ENCODE peak calls at places on chromosomes 2 and 18, in eight cellular contexts. One of them, this sample, is unnamed. For H3K4me1, the result is how much of the 10 kb centered on the place peaks cover.

GRCh38 chr2:214410918-214411554 is at the start of gene VWC2L:
- DNase-seq in IMR-90: peak
- DNase-seq in endothelial cell of umbilical vein: peak
- DNase-seq in colonic mucosa: peak
- DNase-seq in HCT116: peak
- DNase-seq in PC-3: peak
- DNase-seq in neuronal stem cell: peak
- DNase-seq in fibroblast of lung: peak
- DNase-seq in this sample: peak

GRCh38 chr18:57959278-57959677 is 84.7 kb upstream of the NEDD4L start:
- DNase-seq in fibroblast of lung: peak
- DNase-seq in neuronal stem cell: peak
- DNase-seq in colonic mucosa: peak
- DNase-seq in PC-3: peak
- DNase-seq in endothelial cell of umbilical vein: peak
- DNase-seq in HCT116: peak
- DNase-seq in IMR-90: peak
- DNase-seq in this sample: peak

GRCh38 chr2:55910077-55910476 is 13.5 kb downstream of the EFEMP1 start:
- DNase-seq in IMR-90: no peak
- DNase-seq in HCT116: no peak
- DNase-seq in fibroblast of lung: no peak
- DNase-seq in PC-3: no peak
- DNase-seq in colonic mucosa: no peak
- DNase-seq in endothelial cell of umbilical vein: no peak
- DNase-seq in neuronal stem cell: no peak
- DNase-seq in this sample: no peak

GRCh38 chr2:206942799-206943478 is 3.6 kb downstream of the CPO start:
- DNase-seq in neuronal stem cell: no peak
- DNase-seq in IMR-90: no peak
- DNase-seq in colonic mucosa: no peak
- DNase-seq in fibroblast of lung: no peak
- DNase-seq in PC-3: no peak
- DNase-seq in HCT116: no peak
- DNase-seq in endothelial cell of umbilical vein: no peak
- DNase-seq in this sample: no peak

GRCh38 chr2:133266926-133267590 is 301.2 kb downstream of the NCKAP5 start:
- DNase-seq in PC-3: peak
- DNase-seq in HCT116: no peak
- DNase-seq in colonic mucosa: no peak
- DNase-seq in IMR-90: no peak
- DNase-seq in neuronal stem cell: peak
- DNase-seq in fibroblast of lung: no peak
- DNase-seq in endothelial cell of umbilical vein: no peak
- DNase-seq in this sample: peak

GRCh38 chr2:217691920-217692666 is 310.7 kb downstream of the TNS1 start:
- DNase-seq in HCT116: no peak
- DNase-seq in colonic mucosa: no peak
- DNase-seq in endothelial cell of umbilical vein: no peak
- DNase-seq in fibroblast of lung: peak
- DNase-seq in PC-3: no peak
- DNase-seq in IMR-90: peak
- DNase-seq in neuronal stem cell: no peak
- DNase-seq in this sample: peak

GRCh38 chr18:25921677-25922421 is 168.6 kb downstream of the SS18 start:
- DNase-seq in neuronal stem cell: no peak
- DNase-seq in PC-3: peak
- DNase-seq in colonic mucosa: peak
- DNase-seq in IMR-90: peak
- DNase-seq in endothelial cell of umbilical vein: peak
- DNase-seq in fibroblast of lung: peak
- DNase-seq in HCT116: peak
- DNase-seq in this sample: peak

GRCh38 chr2:221478106-221478863 is 93.8 kb downstream of the EPHA4 start:
- DNase-seq in fibroblast of lung: no peak
- DNase-seq in colonic mucosa: no peak
- DNase-seq in IMR-90: peak
- DNase-seq in HCT116: no peak
- DNase-seq in PC-3: no peak
- DNase-seq in endothelial cell of umbilical vein: peak
- DNase-seq in neuronal stem cell: no peak
- DNase-seq in this sample: peak

GRCh38 chr2:230942920-230943896 is 18.2 kb upstream of the GPR55 start:
- DNase-seq in colonic mucosa: no peak
- DNase-seq in neuronal stem cell: no peak
- DNase-seq in fibroblast of lung: no peak
- DNase-seq in IMR-90: no peak
- DNase-seq in PC-3: no peak
- DNase-seq in endothelial cell of umbilical vein: no peak
- DNase-seq in HCT116: no peak
- DNase-seq in this sample: no peak

GRCh38 chr2:33344230-33344629 is 132.2 kb upstream of the RASGRP3 start:
- DNase-seq in colonic mucosa: no peak
- DNase-seq in PC-3: no peak
- DNase-seq in IMR-90: no peak
- DNase-seq in neuronal stem cell: no peak
- DNase-seq in HCT116: no peak
- DNase-seq in endothelial cell of umbilical vein: no peak
- DNase-seq in fibroblast of lung: no peak
- DNase-seq in this sample: no peak

GRCh38 chr18:75482880-75483279 is 55.4 kb upstream of the SMIM21 start:
- DNase-seq in PC-3: no peak
- DNase-seq in HCT116: no peak
- DNase-seq in neuronal stem cell: no peak
- DNase-seq in IMR-90: peak
- DNase-seq in endothelial cell of umbilical vein: no peak
- DNase-seq in colonic mucosa: no peak
- DNase-seq in fibroblast of lung: peak
- DNase-seq in this sample: no peak

GRCh38 chr18:55546873-55547704 is 40.9 kb downstream of the TCF4 start:
- DNase-seq in IMR-90: peak
- DNase-seq in endothelial cell of umbilical vein: peak
- DNase-seq in fibroblast of lung: peak
- DNase-seq in HCT116: no peak
- DNase-seq in colonic mucosa: peak
- DNase-seq in PC-3: no peak
- DNase-seq in neuronal stem cell: no peak
- DNase-seq in this sample: peak

GRCh38 chr2:217360781-217361485 is 501.1 kb upstream of the TNP1 start:
- DNase-seq in colonic mucosa: no peak
- DNase-seq in IMR-90: peak
- DNase-seq in neuronal stem cell: no peak
- DNase-seq in fibroblast of lung: peak
- DNase-seq in endothelial cell of umbilical vein: no peak
- DNase-seq in HCT116: no peak
- DNase-seq in PC-3: peak
- DNase-seq in this sample: peak

GRCh38 chr2:33059452-33060156 is 112.9 kb downstream of the LTBP1 start:
- DNase-seq in PC-3: no peak
- DNase-seq in endothelial cell of umbilical vein: no peak
- DNase-seq in colonic mucosa: no peak
- DNase-seq in HCT116: no peak
- DNase-seq in neuronal stem cell: no peak
- DNase-seq in IMR-90: no peak
- DNase-seq in fibroblast of lung: no peak
- DNase-seq in this sample: peak

GRCh38 chr18:41326311-41326710 is 628.7 kb upstream of the PIK3C3 start:
- DNase-seq in endothelial cell of umbilical vein: no peak
- DNase-seq in PC-3: peak
- DNase-seq in colonic mucosa: no peak
- DNase-seq in neuronal stem cell: no peak
- DNase-seq in HCT116: no peak
- DNase-seq in IMR-90: peak
- DNase-seq in fibroblast of lung: peak
- DNase-seq in this sample: peak

DNA sequence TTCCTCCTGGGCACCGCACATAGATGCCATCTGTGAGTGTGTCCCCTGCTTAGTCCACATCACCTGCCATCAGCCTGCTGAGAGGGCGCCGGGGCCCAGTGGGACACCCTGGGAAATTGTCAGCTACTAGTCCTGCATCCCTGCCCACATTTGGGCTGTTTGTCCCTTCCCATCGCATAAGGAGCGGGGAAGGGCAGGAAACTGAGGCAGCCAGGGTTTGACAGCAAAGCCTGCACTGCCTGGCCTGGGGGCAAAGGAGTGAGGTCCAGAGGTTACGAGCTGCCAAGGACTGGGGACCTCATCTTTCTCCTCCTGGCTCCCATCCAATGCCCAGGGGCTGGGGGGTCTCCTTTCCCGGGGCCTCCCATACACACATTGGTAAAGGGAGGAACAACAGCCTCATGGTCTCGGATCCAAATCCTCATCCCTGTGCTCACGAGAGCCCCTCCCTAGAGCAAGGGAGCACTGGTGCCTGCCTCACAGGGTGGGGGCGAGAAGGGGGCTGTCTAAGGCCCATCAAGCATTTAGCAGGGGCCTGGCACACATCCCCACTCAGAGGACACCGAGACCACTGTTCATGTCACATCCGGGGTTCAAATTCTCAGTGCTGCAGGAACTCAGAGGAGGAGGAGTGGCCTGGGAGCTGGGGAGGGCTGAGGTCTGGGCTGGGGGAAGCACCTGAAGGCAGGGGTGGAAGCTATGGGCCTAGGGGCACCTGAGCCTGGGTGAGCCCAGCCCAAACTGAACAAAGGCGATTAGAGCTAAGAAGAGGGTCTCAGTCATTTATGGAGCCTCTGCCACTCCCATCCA is 113.8 kb downstream of the SMAD7 start:
- DNase-seq in PC-3: no peak
- DNase-seq in colonic mucosa: no peak
- DNase-seq in IMR-90: no peak
- DNase-seq in fibroblast of lung: no peak
- DNase-seq in HCT116: no peak
- DNase-seq in neuronal stem cell: no peak
- DNase-seq in endothelial cell of umbilical vein: no peak
- DNase-seq in this sample: no peak
- H3K9ac ChIP-seq in PC-3: no peak
- H3K9ac ChIP-seq in colonic mucosa: no peak
- H3K9ac ChIP-seq in IMR-90: no peak
- H3K9ac ChIP-seq in fibroblast of lung: no peak
- H3K9ac ChIP-seq in HCT116: no peak
- H3K9ac ChIP-seq in neuronal stem cell: peak
- H3K9ac ChIP-seq in endothelial cell of umbilical vein: no peak
- H3K9ac ChIP-seq in this sample: no peak

GRCh38 chr18:47926101-47926850 is 4.2 kb downstream of the SMAD2 start:
- DNase-seq in PC-3: no peak
- DNase-seq in IMR-90: no peak
- DNase-seq in fibroblast of lung: no peak
- DNase-seq in colonic mucosa: no peak
- DNase-seq in endothelial cell of umbilical vein: no peak
- DNase-seq in neuronal stem cell: no peak
- DNase-seq in HCT116: no peak
- DNase-seq in this sample: no peak
- H3K4me3 ChIP-seq in PC-3: no peak
- H3K4me3 ChIP-seq in IMR-90: no peak
- H3K4me3 ChIP-seq in fibroblast of lung: no peak
- H3K4me3 ChIP-seq in colonic mucosa: no peak
- H3K4me3 ChIP-seq in endothelial cell of umbilical vein: no peak
- H3K4me3 ChIP-seq in neuronal stem cell: no peak
- H3K4me3 ChIP-seq in HCT116: no peak
- H3K4me3 ChIP-seq in this sample: no peak

GRCh38 chr2:144048631-144049060 is 471.3 kb downstream of the ZEB2 start:
- DNase-seq in HCT116: no peak
- DNase-seq in endothelial cell of umbilical vein: no peak
- DNase-seq in IMR-90: no peak
- DNase-seq in fibroblast of lung: no peak
- DNase-seq in PC-3: no peak
- DNase-seq in colonic mucosa: no peak
- DNase-seq in neuronal stem cell: no peak
- DNase-seq in this sample: peak
- H3K4me1 ChIP-seq in HCT116: under half
- H3K4me1 ChIP-seq in endothelial cell of umbilical vein: under half
- H3K4me1 ChIP-seq in IMR-90: under half
- H3K4me1 ChIP-seq in fibroblast of lung: under half
- H3K4me1 ChIP-seq in PC-3: under half
- H3K4me1 ChIP-seq in colonic mucosa: under half
- H3K4me1 ChIP-seq in neuronal stem cell: under half
- H3K4me1 ChIP-seq in this sample: under half

GRCh38 chr2:238420442-238420841 is 6.3 kb upstream of the ASB1 start:
- DNase-seq in HCT116: no peak
- DNase-seq in PC-3: no peak
- DNase-seq in IMR-90: no peak
- DNase-seq in endothelial cell of umbilical vein: no peak
- DNase-seq in fibroblast of lung: no peak
- DNase-seq in colonic mucosa: no peak
- DNase-seq in neuronal stem cell: no peak
- DNase-seq in this sample: no peak

GRCh38 chr2:238422285-238422684 is 4.4 kb upstream of the ASB1 start:
- DNase-seq in fibroblast of lung: no peak
- DNase-seq in IMR-90: no peak
- DNase-seq in PC-3: no peak
- DNase-seq in HCT116: no peak
- DNase-seq in neuronal stem cell: no peak
- DNase-seq in colonic mucosa: no peak
- DNase-seq in endothelial cell of umbilical vein: no peak
- DNase-seq in this sample: no peak

GRCh38 chr2:238421695-238422035 is 5.1 kb upstream of the ASB1 start:
- DNase-seq in PC-3: no peak
- DNase-seq in HCT116: no peak
- DNase-seq in IMR-90: no peak
- DNase-seq in colonic mucosa: no peak
- DNase-seq in neuronal stem cell: no peak
- DNase-seq in endothelial cell of umbilical vein: no peak
- DNase-seq in fibroblast of lung: no peak
- DNase-seq in this sample: no peak

GRCh38 chr2:238422940-238423339 is 3.8 kb upstream of the ASB1 start:
- DNase-seq in neuronal stem cell: no peak
- DNase-seq in PC-3: no peak
- DNase-seq in HCT116: no peak
- DNase-seq in fibroblast of lung: no peak
- DNase-seq in endothelial cell of umbilical vein: no peak
- DNase-seq in colonic mucosa: no peak
- DNase-seq in IMR-90: no peak
- DNase-seq in this sample: no peak

DNA sequence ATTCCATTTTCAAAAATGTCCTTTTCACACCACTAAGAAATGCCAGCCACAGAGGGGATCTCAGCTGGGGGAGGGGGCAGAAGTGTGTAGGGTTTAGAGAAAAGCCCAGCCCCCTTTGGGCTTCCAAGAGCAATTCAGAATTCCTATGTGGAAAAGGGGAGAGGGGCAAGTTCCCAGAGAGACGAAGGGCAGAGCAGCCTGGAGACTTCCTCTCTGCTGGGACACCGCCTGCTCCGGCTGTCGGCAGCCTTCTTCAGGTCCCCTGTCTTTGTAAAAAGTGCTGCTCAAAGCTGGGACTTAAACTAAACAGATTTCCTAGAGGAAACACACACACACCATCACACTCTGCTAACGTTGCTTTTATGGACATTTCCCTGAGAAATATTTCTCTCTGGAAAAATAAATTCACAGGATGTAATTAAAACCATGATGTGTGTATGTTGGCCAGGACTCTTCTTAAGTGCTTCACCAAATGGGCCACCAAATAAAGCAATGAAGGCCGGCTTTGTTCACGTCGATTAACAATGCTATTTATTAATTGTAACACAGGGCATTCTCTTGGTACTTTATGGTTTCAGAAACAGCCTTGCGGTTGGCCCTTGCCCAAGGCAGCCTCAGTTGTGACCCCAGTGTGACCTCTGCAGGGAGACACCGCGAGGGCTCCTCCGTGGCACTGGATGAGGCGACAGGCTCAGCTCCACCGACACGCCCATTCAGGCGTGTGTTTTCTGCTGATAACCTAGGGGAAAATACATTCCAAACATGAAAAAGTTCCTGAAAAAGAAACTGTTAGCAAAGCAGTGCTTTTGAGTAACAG is 5.6 kb upstream of the ASB1 start:
- DNase-seq in IMR-90: no peak
- DNase-seq in neuronal stem cell: no peak
- DNase-seq in colonic mucosa: no peak
- DNase-seq in PC-3: no peak
- DNase-seq in HCT116: no peak
- DNase-seq in fibroblast of lung: peak
- DNase-seq in endothelial cell of umbilical vein: peak
- DNase-seq in this sample: no peak
- H3K9ac ChIP-seq in IMR-90: no peak
- H3K9ac ChIP-seq in neuronal stem cell: no peak
- H3K9ac ChIP-seq in colonic mucosa: no peak
- H3K9ac ChIP-seq in PC-3: no peak
- H3K9ac ChIP-seq in HCT116: no peak
- H3K9ac ChIP-seq in fibroblast of lung: no peak
- H3K9ac ChIP-seq in endothelial cell of umbilical vein: no peak
- H3K9ac ChIP-seq in this sample: no peak

This sample was measured in adipocyte.